ENCODE peak calls at places on chromosomes 5 and 9, in ten cellular contexts. Y, K, C, V, R, W, B, Q, E and G are unnamed samples.
A peak's percentile ranks its signal among the peaks of the same experiment; 100 is the strongest.

GRCh38 chr5:156121834-156122386 is 205.1 kb upstream of the SGCD start:
- DNase-seq in Y (no peak), K (no peak), C (no peak), V (no peak), R (no peak), W (no peak), B (no peak), Q (no peak), E (no peak), G (no peak)

GRCh38 chr5:168481330-168481788 is 4.9 kb upstream of the RARS1 start:
- DNase-seq in Y (no peak), K (peak; percentile 13), C (no peak), V (no peak), R (no peak), W (no peak), B (no peak), Q (no peak), E (no peak), G (no peak)

GRCh38 chr9:13279284-13280162 is at the start of gene MPDZ:
- DNase-seq in Y (peak; percentile 20), K (peak; percentile 37), C (peak; percentile 72), V (peak; percentile 86), R (peak; percentile 55), W (peak; percentile 83), B (peak; percentile 70), Q (no peak), E (peak; percentile 77), G (peak; percentile 57)

GRCh38 chr5:142819292-142819691 is 49.1 kb downstream of the ARHGAP26 start:
- DNase-seq in Y (no peak), K (peak; percentile 54), C (peak; percentile 29), V (no peak), R (peak; percentile 47), W (no peak), B (no peak), Q (no peak), E (no peak), G (no peak)

GRCh38 chr5:127870914-127871313 is 167.7 kb downstream of the CCDC192 start:
- DNase-seq in Y (peak; percentile 50), K (peak; percentile 56), C (peak; percentile 72), V (peak; percentile 86), R (no peak), W (peak; percentile 83), B (peak; percentile 91), Q (no peak), E (no peak), G (peak; percentile 24)

GRCh38 chr5:147437161-147437596 is 72.7 kb downstream of the DPYSL3 start:
- DNase-seq in Y (no peak), K (no peak), C (no peak), V (no peak), R (no peak), W (no peak), B (no peak), Q (no peak), E (no peak), G (no peak)

GRCh38 chr5:132490484-132491367 is at the start of gene IRF1:
- DNase-seq in Y (peak; percentile 94), K (peak; percentile 98), C (peak; percentile 97), V (peak; percentile 97), R (peak; percentile 98), W (peak; percentile 97), B (peak; percentile 98), Q (peak; percentile 87), E (peak; percentile 95), G (peak; percentile 96)

GRCh38 chr5:2265341-2265740 is 382.6 kb upstream of the IRX4 start:
- DNase-seq in Y (no peak), K (no peak), C (no peak), V (no peak), R (no peak), W (no peak), B (no peak), Q (no peak), E (no peak), G (no peak)

GRCh38 chr9:119009253-119009652 is 360.0 kb downstream of the BRINP1 start:
- DNase-seq in Y (no peak), K (no peak), C (peak; percentile 26), V (no peak), R (no peak), W (no peak), B (no peak), Q (no peak), E (peak; percentile 16), G (no peak)

GRCh38 chr5:10556331-10556807 is 7.5 kb upstream of the ANKRD33B start:
- DNase-seq in Y (no peak), K (no peak), C (no peak), V (no peak), R (no peak), W (no peak), B (no peak), Q (no peak), E (peak; percentile 87), G (no peak)

GRCh38 chr9:94611638-94612068 is 18.0 kb upstream of the FBP2 start:
- DNase-seq in Y (no peak), K (no peak), C (no peak), V (no peak), R (no peak), W (no peak), B (no peak), Q (no peak), E (no peak), G (no peak)

GRCh38 chr9:126554292-126554691 is 59.4 kb upstream of the LMX1B start:
- DNase-seq in Y (no peak), K (no peak), C (no peak), V (no peak), R (no peak), W (no peak), B (no peak), Q (no peak), E (no peak), G (no peak)

GRCh38 chr9:135224921-135225541 is 137.6 kb downstream of the OLFM1 start:
- DNase-seq in Y (no peak), K (no peak), C (no peak), V (no peak), R (peak; percentile 38), W (peak; percentile 5), B (no peak), Q (no peak), E (no peak), G (no peak)

GRCh38 chr9:109968702-109969450 is 188.9 kb downstream of the PALM2AKAP2 start:
- DNase-seq in Y (no peak), K (no peak), C (peak; percentile 29), V (no peak), R (no peak), W (peak; percentile 44), B (peak; percentile 32), Q (no peak), E (peak; percentile 11), G (no peak)

GRCh38 chr9:109967651-109968331 is 187.8 kb downstream of the PALM2AKAP2 start:
- DNase-seq in Y (no peak), K (no peak), C (no peak), V (no peak), R (no peak), W (no peak), B (no peak), Q (no peak), E (no peak), G (no peak)

GRCh38 chr9:109969559-109970237 is 189.7 kb downstream of the PALM2AKAP2 start:
- DNase-seq in Y (no peak), K (no peak), C (peak; percentile 6), V (no peak), R (no peak), W (no peak), B (peak; percentile 26), Q (no peak), E (no peak), G (no peak)

GRCh38 chr9:109966643-109967368 is 186.8 kb downstream of the PALM2AKAP2 start:
- DNase-seq in Y (no peak), K (no peak), C (peak; percentile 63), V (no peak), R (no peak), W (no peak), B (no peak), Q (no peak), E (no peak), G (no peak)

DNA sequence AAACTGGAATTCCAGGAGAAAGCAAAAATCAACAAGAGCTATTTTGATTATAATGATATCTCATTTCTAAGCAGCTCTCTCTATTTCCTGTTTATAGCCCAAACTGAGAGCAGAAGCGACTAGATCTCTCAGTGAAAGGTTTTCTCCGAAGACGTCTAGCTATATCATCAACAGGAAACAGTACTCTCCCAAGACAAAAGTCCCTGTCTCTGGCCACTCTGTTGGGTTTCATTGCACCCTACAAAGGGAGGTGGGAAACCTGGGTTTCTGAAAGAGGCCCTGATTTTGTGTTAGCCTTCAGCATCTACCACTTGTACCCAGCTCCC is 188.3 kb downstream of the PALM2AKAP2 start:
- DNase-seq in Y (no peak), K (no peak), C (no peak), V (no peak), R (no peak), W (no peak), B (no peak), Q (no peak), E (no peak), G (no peak)
- H3K4me1 ChIP-seq in Y (peaks cover 7% of the 10 kb centered on the region), K (peaks cover 4% of the 10 kb centered on the region), C (peaks cover 37% of the 10 kb centered on the region), V (peaks cover 5% of the 10 kb centered on the region), R (no peaks in the 10 kb centered on the region), W (peaks cover 46% of the 10 kb centered on the region), B (peaks cover 37% of the 10 kb centered on the region), Q (no peaks in the 10 kb centered on the region), E (no peaks in the 10 kb centered on the region), G (no peaks in the 10 kb centered on the region)

DNA sequence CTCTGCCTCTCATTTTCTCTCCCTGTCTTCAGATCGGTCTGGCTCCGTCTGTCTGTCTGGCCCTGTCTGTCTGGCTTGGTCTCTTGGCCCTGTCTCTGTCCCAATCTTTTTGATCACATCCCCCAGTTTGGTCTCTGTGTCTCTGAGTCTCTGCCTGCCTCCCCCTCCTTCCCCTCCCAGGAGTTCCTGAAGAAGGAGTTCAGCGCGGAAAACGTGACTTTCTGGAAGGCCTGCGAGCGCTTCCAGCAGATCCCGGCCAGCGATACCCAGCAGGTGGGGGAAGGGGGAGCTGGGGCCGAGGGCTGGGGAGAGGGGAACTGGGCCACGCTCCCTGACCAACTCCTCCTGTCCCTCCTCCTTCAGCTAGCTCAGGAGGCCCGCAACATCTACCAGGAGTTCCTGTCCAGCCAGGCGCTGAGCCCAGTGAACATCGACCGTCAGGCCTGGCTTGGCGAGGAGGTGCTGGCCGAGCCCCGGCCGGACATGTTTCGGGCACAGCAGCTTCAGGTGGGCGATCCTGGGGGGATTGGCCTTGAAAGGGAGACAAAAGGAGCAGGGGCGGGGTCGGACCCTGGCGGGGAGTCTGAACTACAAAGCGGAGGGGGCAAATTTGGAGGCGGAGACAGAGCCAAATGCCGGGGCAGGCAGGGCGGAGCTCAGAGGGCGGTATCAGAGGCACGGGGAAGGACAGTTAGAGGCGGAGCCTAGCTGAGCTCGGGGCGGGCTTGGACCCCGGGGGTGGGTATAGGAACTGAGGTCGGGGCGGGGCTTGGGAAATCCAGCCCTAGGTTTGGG is 9.0 kb downstream of the RGS14 start:
- DNase-seq in Y (peak; percentile 72), K (peak; percentile 88), C (peak; percentile 96), V (peak; percentile 94), R (peak; percentile 87), W (peak; percentile 91), B (peak; percentile 93), Q (no peak), E (no peak), G (peak; percentile 95)
- TF ChIP-seq POLR2A in Y (no peak), K (no peak), C (peak; percentile 72), V (peak; percentile 46), R (no peak), W (no peak), B (no peak), Q (no peak), E (no peak), G (peak; percentile 76)

GRCh38 chr9:132557159-132557558 is 25.2 kb upstream of the BARHL1 start:
- DNase-seq in Y (no peak), K (no peak), C (no peak), V (no peak), R (no peak), W (no peak), B (no peak), Q (no peak), E (no peak), G (no peak)
- H3K4me1 ChIP-seq in Y (no peaks in the 10 kb centered on the region), K (no peaks in the 10 kb centered on the region), C (no peaks in the 10 kb centered on the region), V (no peaks in the 10 kb centered on the region), R (no peaks in the 10 kb centered on the region), W (peaks cover 13% of the 10 kb centered on the region), B (peaks cover 13% of the 10 kb centered on the region), Q (no peaks in the 10 kb centered on the region), E (no peaks in the 10 kb centered on the region), G (no peaks in the 10 kb centered on the region)

GRCh38 chr5:173890195-173890951 is 2.2 kb downstream of the CPEB4 start:
- DNase-seq in Y (no peak), K (no peak), C (peak; percentile 46), V (peak; percentile 52), R (no peak), W (peak; percentile 43), B (peak; percentile 82), Q (no peak), E (peak; percentile 48), G (peak; percentile 29)
- TF ChIP-seq POLR2A in Y (no peak), K (no peak), C (peak; percentile 50), V (peak; percentile 7), R (peak; percentile 30), W (no peak), B (peak; percentile 29), Q (no peak), E (no peak), G (peak; percentile 66)